ENCODE peak calls at places on chromosomes 5 and 9, in four cellular contexts. D is adrenal gland, G is endothelial cell of umbilical vein, R is psoas muscle. M is an unnamed sample. For H3K27me3, the result is how much of the 10 kb centered on the place peaks cover.

GRCh38 chr5:65184780-65185179 is 296.9 kb downstream of the ADAMTS6 start:
- DNase-seq in D (no peak), G (no peak), R (no peak), M (no peak)

GRCh38 chr9:125829743-125830142 is 82.6 kb downstream of the PBX3 start:
- DNase-seq in D (peak), G (peak), R (no peak), M (no peak)

GRCh38 chr5:180394031-180394636 is 41.0 kb upstream of the GFPT2 start:
- DNase-seq in D (no peak), G (no peak), R (no peak), M (no peak)

GRCh38 chr9:134545213-134546211 is 96.1 kb upstream of the COL5A1 start:
- DNase-seq in D (no peak), G (no peak), R (peak), M (peak)

GRCh38 chr5:126527892-126528291 is 67.1 kb downstream of the ALDH7A1 start:
- DNase-seq in D (no peak), G (no peak), R (no peak), M (peak)

GRCh38 chr5:56321236-56321881 is 88.2 kb upstream of the ANKRD55 start:
- DNase-seq in D (no peak), G (no peak), R (no peak), M (no peak)

GRCh38 chr5:68911840-68912690 is 181.7 kb upstream of the SLC30A5 start:
- DNase-seq in D (peak), G (peak), R (no peak), M (peak)

GRCh38 chr9:33177633-33178032 is 10.5 kb upstream of the B4GALT1 start:
- DNase-seq in D (no peak), G (no peak), R (no peak), M (no peak)

GRCh38 chr9:133523096-133523495 is 1.7 kb downstream of the MYMK start:
- DNase-seq in D (no peak), G (no peak), R (peak), M (no peak)

GRCh38 chr9:123349691-123350480 is 6.1 kb upstream of the CRB2 start:
- DNase-seq in D (peak), G (peak), R (no peak), M (peak)

GRCh38 chr5:19608434-19608833 is 379.6 kb downstream of the CDH18 start:
- DNase-seq in D (no peak), G (no peak), R (no peak), M (no peak)

GRCh38 chr5:130520211-130520610 is 615.9 kb downstream of the CHSY3 start:
- DNase-seq in D (no peak), G (no peak), R (no peak), M (peak)

GRCh38 chr9:104743377-104743985 is 4.0 kb upstream of the NIPSNAP3A start:
- DNase-seq in D (peak), G (peak), R (no peak), M (peak)

GRCh38 chr5:56011835-56012234 is 17.1 kb upstream of the IL6ST start:
- DNase-seq in D (peak), G (peak), R (no peak), M (peak)

GRCh38 chr9:77848897-77849296 is 182.7 kb downstream of the GNAQ start:
- DNase-seq in D (peak), G (peak), R (peak), M (peak)

GRCh38 chr9:114163517-114163924 is 8.2 kb downstream of the COL27A1 start:
- DNase-seq in D (peak), G (peak), R (peak), M (no peak)

GRCh38 chr5:122192883-122193496 is 63.6 kb downstream of the ZNF474 start:
- DNase-seq in D (peak), G (peak), R (no peak), M (peak)

GRCh38 chr5:143659614-143660238 is 152.2 kb upstream of the HMHB1 start:
- DNase-seq in D (no peak), G (no peak), R (no peak), M (no peak)

GRCh38 chr5:157233515-157233914 is 32.4 kb upstream of the CYFIP2 start:
- DNase-seq in D (no peak), G (no peak), R (no peak), M (no peak)

GRCh38 chr5:71697967-71698366 is 21.1 kb upstream of the CARTPT start:
- DNase-seq in D (no peak), G (no peak), R (no peak), M (no peak)

GRCh38 chr5:95961617-95962474 is at the start of gene ELL2:
- DNase-seq in D (peak), G (peak), R (peak), M (peak)

GRCh38 chr5:106205916-106206571 is 1464.7 kb downstream of the EFNA5 start:
- DNase-seq in D (no peak), G (no peak), R (peak), M (no peak)

GRCh38 chr5:445591-445990 is 2.6 kb downstream of the EXOC3 start:
- DNase-seq in D (no peak), G (no peak), R (peak), M (no peak)

GRCh38 chr9:105483618-105484017 is 35.8 kb downstream of the FSD1L start:
- DNase-seq in D (no peak), G (no peak), R (no peak), M (no peak)

DNA sequence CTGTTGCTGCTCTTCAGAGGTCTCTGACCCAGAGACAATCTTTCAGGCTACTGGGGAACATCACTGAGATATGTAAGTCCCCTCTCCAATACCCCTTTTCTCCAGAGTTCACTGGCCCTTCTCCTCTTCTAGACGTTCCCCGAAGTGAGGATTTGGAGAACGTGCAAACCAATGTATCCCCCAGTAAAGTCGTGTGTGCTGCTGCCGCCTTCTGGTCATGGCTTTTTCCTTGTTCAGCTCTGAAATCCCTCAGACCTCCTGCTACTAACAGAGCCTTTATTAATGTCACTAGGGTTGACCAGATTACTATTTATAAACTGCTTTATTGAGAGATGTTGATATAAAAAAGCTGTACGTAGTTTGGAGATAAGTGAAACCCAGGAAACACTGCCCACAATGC is 1028.6 kb downstream of the CDH9 start:
- DNase-seq in D (peak), G (no peak), R (no peak), M (no peak)
- H3K27me3 ChIP-seq in D (under half), G (under half), R (under half), M (under half)

DNA sequence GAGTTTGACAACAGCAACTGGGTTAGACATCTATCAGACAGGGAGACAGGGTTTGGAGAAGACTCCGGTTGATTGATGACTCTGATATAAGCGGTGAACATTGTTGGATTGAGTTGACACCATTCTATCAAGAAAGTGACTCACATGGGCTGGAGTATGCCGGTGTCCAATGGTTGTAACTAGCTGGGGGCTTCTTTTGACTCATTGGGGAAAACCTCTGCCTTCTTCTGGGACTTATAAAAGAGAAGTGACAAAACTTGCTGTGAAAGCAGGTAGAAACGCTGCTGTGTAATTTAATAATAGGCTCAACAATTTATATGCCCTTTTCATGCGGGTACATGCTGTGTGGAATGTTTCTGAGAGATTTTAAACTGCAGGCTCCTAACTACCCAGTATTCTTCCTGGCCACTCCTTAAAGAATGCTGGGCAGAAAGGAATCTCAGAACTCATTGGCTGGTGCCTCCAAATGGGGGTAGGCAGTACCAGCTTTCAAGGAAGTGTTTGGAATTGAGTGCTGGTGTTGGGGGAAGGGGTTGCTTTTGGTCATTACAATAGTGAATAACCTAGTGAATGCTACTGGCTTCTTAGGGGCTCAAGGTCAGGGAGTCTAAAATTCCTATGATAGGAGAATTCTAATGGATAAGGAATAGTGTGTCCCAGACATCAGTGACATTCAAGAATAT is 43.9 kb downstream of the FYB1 start:
- DNase-seq in D (no peak), G (no peak), R (no peak), M (no peak)
- H3K27ac ChIP-seq in D (no peak), G (no peak), R (no peak), M (no peak)

GRCh38 chr5:141508808-141509611 is 20.1 kb downstream of the PCDHGC5 start:
- DNase-seq in D (peak), G (peak), R (peak), M (peak)
- H3K4me3 ChIP-seq in D (peak), G (peak), R (peak), M (peak)

DNA sequence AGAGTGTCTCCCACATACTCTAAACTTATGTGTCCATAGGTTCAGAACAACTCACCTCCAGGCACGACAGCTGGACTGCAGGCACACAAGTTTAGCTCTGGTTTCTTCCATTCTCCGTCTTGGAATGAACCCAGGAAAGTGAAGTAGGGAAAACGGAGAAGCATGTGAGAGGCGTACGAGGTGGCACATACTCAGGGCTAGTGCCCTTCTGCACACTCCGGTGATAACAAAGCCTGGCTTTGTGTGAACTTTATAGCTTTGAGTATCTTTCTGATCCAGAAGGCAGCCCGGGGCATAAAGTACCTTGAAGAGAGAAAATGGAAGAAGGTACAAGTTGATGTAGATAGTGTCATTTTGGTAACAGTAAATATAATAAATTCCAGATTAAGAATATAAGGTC is 11.1 kb upstream of the HTR4 start:
- DNase-seq in D (no peak), G (no peak), R (no peak), M (no peak)
- H3K27me3 ChIP-seq in D (under half), G (under half), R (under half), M (under half)

GRCh38 chr9:98994226-98995058 is 50.7 kb downstream of the COL15A1 start:
- DNase-seq in D (no peak), G (no peak), R (no peak), M (no peak)
- H3K27ac ChIP-seq in D (no peak), G (no peak), R (no peak), M (no peak)

DNA sequence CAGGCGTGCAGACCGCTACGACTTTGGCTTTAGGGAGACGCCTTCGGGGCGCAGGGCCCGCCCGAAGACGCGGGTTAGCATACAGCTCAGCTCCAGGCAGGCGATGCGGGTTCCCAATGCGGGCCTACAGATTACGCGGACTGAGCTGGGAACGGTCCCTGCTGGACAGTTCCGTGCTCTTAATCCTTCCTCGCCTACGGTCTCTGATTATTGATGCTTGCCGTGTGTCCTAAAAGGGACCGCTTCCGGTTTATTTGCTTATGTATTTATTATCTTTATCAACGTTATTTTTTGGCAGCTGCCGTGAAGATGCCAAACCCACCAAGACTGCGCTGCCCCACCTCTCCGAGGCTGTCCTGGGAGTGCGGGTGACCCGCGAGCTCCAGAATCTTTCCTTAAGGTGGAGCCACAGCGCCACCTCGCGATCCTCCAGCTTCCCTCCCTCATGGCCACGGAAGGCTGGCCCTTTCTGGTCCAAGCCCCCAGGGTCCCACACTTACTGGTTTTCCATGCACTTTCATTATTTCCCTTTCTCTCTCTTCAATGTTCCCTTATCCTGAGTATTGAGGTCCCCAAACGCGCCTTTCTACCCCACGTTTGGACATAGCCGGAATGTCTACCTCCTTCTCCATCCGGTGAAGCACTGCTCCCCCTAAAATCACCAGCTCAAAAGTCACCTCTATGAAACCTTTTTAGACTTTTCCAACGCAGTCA is 7.0 kb upstream of the EBF1 start:
- DNase-seq in D (peak), G (peak), R (peak), M (peak)
- H3K4me3 ChIP-seq in D (no peak), G (no peak), R (peak), M (peak)

DNA sequence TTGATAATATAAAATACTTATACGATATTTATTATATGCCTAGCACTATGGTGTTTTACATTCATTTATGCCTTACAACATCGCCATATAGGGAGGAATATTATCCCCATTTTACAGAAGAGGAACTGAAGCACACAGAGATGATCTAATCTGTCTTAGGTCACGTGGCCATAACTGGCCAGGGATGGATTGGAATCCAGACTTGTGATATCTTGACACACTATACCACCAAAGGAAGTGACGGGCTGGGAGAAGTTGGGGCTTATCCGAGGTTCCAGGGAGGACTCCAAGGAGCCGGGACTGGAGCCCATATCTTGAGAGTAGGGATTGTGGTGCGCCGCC is 129.8 kb downstream of the TMEM174 start:
- DNase-seq in D (no peak), G (no peak), R (no peak), M (peak)
- H3K27me3 ChIP-seq in D (half or more), G (half or more), R (under half), M (under half)

DNA sequence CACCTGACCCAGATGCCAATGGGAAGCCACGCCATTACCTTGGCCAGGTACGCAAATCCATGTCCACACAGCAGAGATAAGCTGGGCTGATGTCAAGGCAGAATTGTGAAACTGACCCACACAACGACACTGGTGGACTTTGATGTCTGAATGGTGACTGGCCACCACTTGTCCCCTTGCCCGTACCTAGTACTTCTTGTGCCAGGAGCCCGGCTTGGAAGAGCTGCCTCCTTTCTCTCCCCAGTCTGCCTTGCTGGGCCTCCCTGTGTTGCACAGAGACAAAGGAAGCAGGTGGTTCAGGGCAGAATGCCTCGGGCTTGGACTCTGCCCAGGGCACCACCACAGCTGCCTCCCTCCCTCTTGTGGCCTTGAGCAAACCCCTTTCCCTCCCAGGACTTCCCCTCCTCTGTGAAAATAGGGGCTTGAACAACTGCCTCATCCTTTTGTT is 23.3 kb downstream of the PTGES2 start:
- DNase-seq in D (peak), G (peak), R (peak), M (no peak)
- H3K27ac ChIP-seq in D (peak), G (no peak), R (peak), M (no peak)

GRCh38 chr5:138243794-138244193 is 30.6 kb downstream of the GFRA3 start:
- DNase-seq in D (no peak), G (no peak), R (no peak), M (no peak)

GRCh38 chr5:138246334-138246733 is 28.1 kb downstream of the GFRA3 start:
- DNase-seq in D (no peak), G (no peak), R (no peak), M (no peak)

GRCh38 chr5:138241688-138242547 is 28.8 kb upstream of the CDC23 start:
- DNase-seq in D (peak), G (peak), R (peak), M (no peak)

GRCh38 chr5:138246822-138247221 is 27.6 kb downstream of the GFRA3 start:
- DNase-seq in D (no peak), G (no peak), R (no peak), M (no peak)

DNA sequence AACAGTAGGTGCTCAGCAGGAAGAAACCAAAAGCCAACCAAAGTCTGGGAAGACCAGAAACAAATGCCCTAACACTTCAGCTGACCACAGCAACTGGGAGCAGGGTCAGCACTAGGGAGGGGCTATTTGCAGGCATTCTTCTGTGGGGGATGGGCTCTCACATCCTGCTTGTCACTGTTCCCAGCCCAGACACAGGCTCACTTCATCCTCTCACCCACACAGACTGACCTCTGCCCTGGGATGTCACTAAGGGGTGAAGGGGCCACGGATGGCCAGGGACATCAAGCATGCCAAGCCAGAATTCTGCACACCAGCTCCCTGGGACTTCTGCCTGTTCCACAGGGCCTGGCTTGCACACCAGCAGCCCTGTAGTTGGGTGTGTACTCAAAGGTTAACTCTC is 28.7 kb downstream of the GFRA3 start:
- DNase-seq in D (no peak), G (no peak), R (no peak), M (no peak)
- H3K4me3 ChIP-seq in D (no peak), G (no peak), R (no peak), M (no peak)

GRCh38 chr9:99820330-99821186 is 1.1 kb upstream of the NR4A3 start:
- DNase-seq in D (peak), G (peak), R (peak), M (peak)
- H3K27me3 ChIP-seq in D (under half), G (under half), R (under half), M (under half)